ENCODE peak calls at places on chromosomes 11 and 22, in ten cellular contexts. Z is fibroblast of pulmonary artery, N is WTC11, G is transverse colon, D is tibial artery, W is OCI-LY7, J is HepG2, E is foreskin keratinocyte, L is foreskin fibroblast, M is BJ. F is an unnamed sample.
A peak's percentile ranks its signal among the peaks of the same experiment; 100 is the strongest.

GRCh38 chr22:39574779-39575551 is 4.4 kb downstream of the CACNA1I start:
- DNase-seq in Z (peak; percentile 66), N (no peak), G (no peak), D (no peak), W (no peak), J (peak; percentile 28), E (peak; percentile 58), L (peak; percentile 84), M (peak; percentile 15), F (peak; percentile 54)

GRCh38 chr11:67288452-67289225 is 464 bp upstream of the ANKRD13D start:
- DNase-seq in Z (peak; percentile 96), N (peak; percentile 83), G (peak; percentile 92), D (peak; percentile 91), W (peak; percentile 94), J (peak; percentile 85), E (no peak), L (peak; percentile 87), M (no peak), F (peak; percentile 83)

GRCh38 chr11:88178211-88178610 is 3.0 kb upstream of the RAB38 start:
- DNase-seq in Z (peak; percentile 33), N (no peak), G (no peak), D (no peak), W (no peak), J (no peak), E (no peak), L (no peak), M (no peak), F (no peak)

GRCh38 chr11:103903005-103903404 is 133.4 kb upstream of the DDI1 start:
- DNase-seq in Z (no peak), N (no peak), G (no peak), D (no peak), W (no peak), J (no peak), E (no peak), L (no peak), M (no peak), F (no peak)

GRCh38 chr11:12702999-12703453 is 28.8 kb downstream of the TEAD1 start:
- DNase-seq in Z (no peak), N (no peak), G (no peak), D (no peak), W (no peak), J (no peak), E (no peak), L (no peak), M (no peak), F (no peak)

GRCh38 chr11:22304337-22304961 is 33.7 kb upstream of the SLC17A6 start:
- DNase-seq in Z (peak; percentile 54), N (no peak), G (no peak), D (no peak), W (peak; percentile 47), J (peak; percentile 12), E (no peak), L (no peak), M (peak; percentile 4), F (peak; percentile 52)

GRCh38 chr11:22474621-22475020 is 136.4 kb downstream of the SLC17A6 start:
- DNase-seq in Z (no peak), N (no peak), G (no peak), D (no peak), W (no peak), J (no peak), E (no peak), L (no peak), M (no peak), F (no peak)

GRCh38 chr11:70829160-70829899 is 423.0 kb downstream of the SHANK2 start:
- DNase-seq in Z (no peak), N (no peak), G (no peak), D (no peak), W (no peak), J (no peak), E (no peak), L (no peak), M (no peak), F (no peak)

GRCh38 chr11:132992838-132993680 is 539.2 kb downstream of the OPCML start:
- DNase-seq in Z (no peak), N (no peak), G (no peak), D (no peak), W (no peak), J (no peak), E (no peak), L (no peak), M (no peak), F (no peak)
- TF ChIP-seq CTCF in Z (no peak), N (no peak), G (no peak), D (no peak), W (no peak), J (no peak), E (peak; percentile 6), L (peak; percentile 25), M (peak; percentile 20), F (no peak)

GRCh38 chr11:119805663-119806062 is 76.7 kb upstream of the NECTIN1 start:
- DNase-seq in Z (no peak), N (no peak), G (no peak), D (no peak), W (no peak), J (no peak), E (no peak), L (no peak), M (no peak), F (no peak)

GRCh38 chr11:119804698-119805097 is 75.7 kb upstream of the NECTIN1 start:
- DNase-seq in Z (no peak), N (no peak), G (no peak), D (no peak), W (no peak), J (no peak), E (no peak), L (no peak), M (no peak), F (no peak)

GRCh38 chr11:119807841-119808240 is 78.8 kb upstream of the NECTIN1 start:
- DNase-seq in Z (no peak), N (no peak), G (no peak), D (no peak), W (no peak), J (no peak), E (no peak), L (no peak), M (no peak), F (no peak)

GRCh38 chr11:119807402-119807801 is 78.4 kb upstream of the NECTIN1 start:
- DNase-seq in Z (no peak), N (no peak), G (no peak), D (no peak), W (no peak), J (no peak), E (no peak), L (no peak), M (no peak), F (no peak)

DNA sequence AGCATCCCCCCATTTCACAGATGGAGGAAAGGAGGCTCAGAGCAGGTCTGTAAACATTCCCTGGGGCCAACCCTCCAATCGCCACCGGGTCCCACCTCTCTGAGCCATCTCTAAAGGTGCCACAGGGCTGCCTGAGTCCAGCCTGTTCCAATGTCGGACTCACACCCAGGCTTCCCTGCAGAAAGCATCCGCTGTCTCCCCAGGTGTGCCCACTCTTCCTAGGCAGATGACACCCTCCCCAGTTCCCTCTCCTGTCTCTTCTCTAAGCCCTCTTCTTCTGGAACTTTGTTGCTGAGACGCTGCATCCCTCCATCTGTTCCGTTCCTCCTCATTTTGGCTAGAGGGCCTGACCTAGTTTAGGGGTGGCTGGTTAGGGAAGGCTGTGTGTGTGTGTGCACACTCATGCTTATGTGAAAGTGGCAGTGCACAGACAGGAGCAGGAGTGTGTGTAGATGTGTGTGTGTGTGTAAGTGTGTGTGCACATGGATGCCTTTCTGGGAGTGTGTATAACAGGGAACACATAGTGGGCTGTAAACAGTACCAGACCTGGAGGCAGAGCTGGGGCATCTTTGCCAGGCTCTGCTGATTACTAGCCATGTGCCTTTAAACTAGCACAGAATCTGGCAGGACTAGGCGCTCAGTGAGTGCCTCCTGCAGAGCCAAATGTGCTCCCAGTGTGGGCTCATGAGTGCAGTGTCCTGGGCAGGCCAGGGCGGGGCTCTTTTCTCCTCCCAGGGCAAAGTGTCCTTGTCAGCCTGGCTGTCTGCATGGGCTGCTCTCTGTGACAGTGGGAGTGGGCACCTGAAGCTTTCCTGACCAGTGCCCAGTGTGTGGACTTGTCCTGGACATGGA is 77.3 kb upstream of the NECTIN1 start:
- DNase-seq in Z (no peak), N (no peak), G (peak; percentile 39), D (no peak), W (no peak), J (no peak), E (no peak), L (no peak), M (no peak), F (no peak)
- TF ChIP-seq CTCF in Z (no peak), N (no peak), G (no peak), D (no peak), W (no peak), J (no peak), E (no peak), L (no peak), M (no peak), F (no peak)

GRCh38 chr11:101327908-101328307 is 198.3 kb upstream of the PGR start:
- DNase-seq in Z (peak; percentile 8), N (no peak), G (no peak), D (no peak), W (no peak), J (no peak), E (no peak), L (peak; percentile 6), M (no peak), F (no peak)
- TF ChIP-seq CTCF in Z (no peak), N (no peak), G (no peak), D (no peak), W (no peak), J (no peak), E (no peak), L (no peak), M (no peak), F (no peak)

GRCh38 chr11:11178671-11179070 is 174.4 kb downstream of the CSNK2A3 start:
- DNase-seq in Z (no peak), N (no peak), G (no peak), D (no peak), W (no peak), J (no peak), E (peak; percentile 32), L (no peak), M (no peak), F (no peak)

GRCh38 chr11:11179239-11179638 is 173.8 kb downstream of the CSNK2A3 start:
- DNase-seq in Z (peak; percentile 48), N (no peak), G (no peak), D (no peak), W (no peak), J (no peak), E (peak; percentile 72), L (peak; percentile 67), M (peak; percentile 26), F (peak; percentile 43)

GRCh38 chr11:11171854-11172253 is 181.2 kb downstream of the CSNK2A3 start:
- DNase-seq in Z (no peak), N (no peak), G (no peak), D (no peak), W (peak; percentile 56), J (no peak), E (no peak), L (no peak), M (no peak), F (no peak)

GRCh38 chr11:11173316-11174025 is 179.6 kb downstream of the CSNK2A3 start:
- DNase-seq in Z (no peak), N (no peak), G (no peak), D (no peak), W (no peak), J (no peak), E (peak; percentile 51), L (no peak), M (no peak), F (no peak)

DNA sequence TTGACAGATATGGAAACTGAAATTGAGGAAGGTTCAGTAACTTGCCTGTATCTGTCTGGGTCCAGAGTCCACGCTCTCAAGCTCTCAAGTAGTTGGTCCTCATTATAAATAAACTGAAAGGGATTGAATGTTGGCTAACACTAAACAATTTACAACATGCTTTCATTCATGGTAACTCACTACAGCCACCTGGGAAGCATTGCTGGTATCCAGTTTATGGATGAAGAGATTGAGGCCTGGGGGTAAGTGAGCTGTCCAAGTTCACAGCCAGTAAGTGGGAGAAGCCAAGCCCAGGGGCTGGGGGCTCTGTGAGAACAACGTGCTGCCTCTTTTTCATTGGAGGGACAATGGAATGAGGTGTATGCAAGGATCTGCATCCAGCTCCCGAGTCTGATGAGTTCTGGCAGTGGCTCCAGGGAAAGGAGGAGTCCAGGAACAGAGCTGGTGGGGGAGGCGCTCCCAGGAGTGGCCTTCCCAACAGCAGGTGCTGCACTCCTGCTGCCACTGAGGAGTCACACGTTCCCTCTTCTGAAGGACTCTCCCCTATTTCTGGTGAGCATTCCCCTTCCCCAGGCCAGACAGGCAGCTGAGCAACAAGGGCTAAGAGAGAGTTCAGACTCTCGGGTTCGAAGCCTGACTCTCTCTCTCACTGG is 175.8 kb downstream of the CSNK2A3 start:
- DNase-seq in Z (no peak), N (no peak), G (no peak), D (no peak), W (no peak), J (no peak), E (no peak), L (no peak), M (no peak), F (no peak)
- TF ChIP-seq CTCF in Z (no peak), N (no peak), G (no peak), D (no peak), W (no peak), J (no peak), E (no peak), L (no peak), M (no peak), F (no peak)